ENCODE peak calls at places on chromosomes 1 and 21, in nine cellular contexts. One of them, this sample, is unnamed.

GRCh38 chr1:85047144-85047471 is 1.2 kb downstream of the MCOLN3 start:
- DNase-seq in breast epithelium: no peak
- DNase-seq in CD4-positive, alpha-beta T cell: no peak
- DNase-seq in uterus: no peak
- DNase-seq in CD4-positive, CD25-positive, alpha-beta regulatory T cell: no peak
- DNase-seq in posterior cingulate gyrus: no peak
- DNase-seq in NCI-H1930: no peak
- DNase-seq in sciatic nerve: no peak
- DNase-seq in NCI-H774: no peak
- DNase-seq in this sample: no peak

GRCh38 chr1:206506803-206507394 is 432 bp upstream of the RASSF5 start:
- DNase-seq in breast epithelium: no peak
- DNase-seq in CD4-positive, alpha-beta T cell: peak; percentile 9
- DNase-seq in uterus: no peak
- DNase-seq in CD4-positive, CD25-positive, alpha-beta regulatory T cell: no peak
- DNase-seq in posterior cingulate gyrus: no peak
- DNase-seq in NCI-H1930: no peak
- DNase-seq in sciatic nerve: no peak
- DNase-seq in NCI-H774: no peak
- DNase-seq in this sample: no peak

GRCh38 chr1:109639063-109639840 is 16.6 kb upstream of the GSTM4 start:
- DNase-seq in breast epithelium: no peak
- DNase-seq in CD4-positive, alpha-beta T cell: no peak
- DNase-seq in uterus: no peak
- DNase-seq in CD4-positive, CD25-positive, alpha-beta regulatory T cell: no peak
- DNase-seq in posterior cingulate gyrus: no peak
- DNase-seq in NCI-H1930: no peak
- DNase-seq in sciatic nerve: no peak
- DNase-seq in NCI-H774: no peak
- DNase-seq in this sample: no peak

GRCh38 chr1:111139234-111139955 is 498 bp downstream of the DRAM2 start:
- DNase-seq in breast epithelium: no peak
- DNase-seq in CD4-positive, alpha-beta T cell: peak; percentile 5
- DNase-seq in uterus: peak; percentile 17
- DNase-seq in CD4-positive, CD25-positive, alpha-beta regulatory T cell: peak; percentile 69
- DNase-seq in posterior cingulate gyrus: peak; percentile 21
- DNase-seq in NCI-H1930: peak; percentile 52
- DNase-seq in sciatic nerve: no peak
- DNase-seq in NCI-H774: peak; percentile 53
- DNase-seq in this sample: no peak

GRCh38 chr1:226778657-226779058 is 39.6 kb upstream of the ITPKB start:
- DNase-seq in breast epithelium: no peak
- DNase-seq in CD4-positive, alpha-beta T cell: no peak
- DNase-seq in uterus: peak; percentile 79
- DNase-seq in CD4-positive, CD25-positive, alpha-beta regulatory T cell: no peak
- DNase-seq in posterior cingulate gyrus: no peak
- DNase-seq in NCI-H1930: no peak
- DNase-seq in sciatic nerve: no peak
- DNase-seq in NCI-H774: no peak
- DNase-seq in this sample: no peak

GRCh38 chr1:2391034-2391384 is 345 bp downstream of the MORN1 start:
- DNase-seq in breast epithelium: no peak
- DNase-seq in CD4-positive, alpha-beta T cell: no peak
- DNase-seq in uterus: no peak
- DNase-seq in CD4-positive, CD25-positive, alpha-beta regulatory T cell: peak; percentile 19
- DNase-seq in posterior cingulate gyrus: no peak
- DNase-seq in NCI-H1930: peak; percentile 31
- DNase-seq in sciatic nerve: peak; percentile 76
- DNase-seq in NCI-H774: peak; percentile 7
- DNase-seq in this sample: no peak

GRCh38 chr1:205108464-205108863 is 13.3 kb downstream of the RBBP5 start:
- DNase-seq in breast epithelium: no peak
- DNase-seq in CD4-positive, alpha-beta T cell: no peak
- DNase-seq in uterus: no peak
- DNase-seq in CD4-positive, CD25-positive, alpha-beta regulatory T cell: no peak
- DNase-seq in posterior cingulate gyrus: no peak
- DNase-seq in NCI-H1930: no peak
- DNase-seq in sciatic nerve: no peak
- DNase-seq in NCI-H774: no peak
- DNase-seq in this sample: no peak

GRCh38 chr1:63858153-63858552 is 84.3 kb downstream of the ROR1 start:
- DNase-seq in breast epithelium: no peak
- DNase-seq in CD4-positive, alpha-beta T cell: no peak
- DNase-seq in uterus: no peak
- DNase-seq in CD4-positive, CD25-positive, alpha-beta regulatory T cell: no peak
- DNase-seq in posterior cingulate gyrus: no peak
- DNase-seq in NCI-H1930: no peak
- DNase-seq in sciatic nerve: no peak
- DNase-seq in NCI-H774: no peak
- DNase-seq in this sample: no peak

GRCh38 chr1:19411612-19412011 is 73.7 kb downstream of the CAPZB start:
- DNase-seq in breast epithelium: no peak
- DNase-seq in CD4-positive, alpha-beta T cell: no peak
- DNase-seq in uterus: no peak
- DNase-seq in CD4-positive, CD25-positive, alpha-beta regulatory T cell: no peak
- DNase-seq in posterior cingulate gyrus: no peak
- DNase-seq in NCI-H1930: no peak
- DNase-seq in sciatic nerve: no peak
- DNase-seq in NCI-H774: no peak
- DNase-seq in this sample: no peak

GRCh38 chr21:45990741-45991605 is 9.4 kb downstream of the COL6A1 start:
- DNase-seq in breast epithelium: peak; percentile 46
- DNase-seq in CD4-positive, alpha-beta T cell: peak; percentile 0
- DNase-seq in uterus: peak; percentile 17
- DNase-seq in CD4-positive, CD25-positive, alpha-beta regulatory T cell: no peak
- DNase-seq in posterior cingulate gyrus: peak; percentile 9
- DNase-seq in NCI-H1930: no peak
- DNase-seq in sciatic nerve: peak; percentile 55
- DNase-seq in NCI-H774: no peak
- DNase-seq in this sample: no peak

GRCh38 chr1:68293609-68294353 is 61.5 kb upstream of the WLS start:
- DNase-seq in breast epithelium: no peak
- DNase-seq in CD4-positive, alpha-beta T cell: no peak
- DNase-seq in uterus: no peak
- DNase-seq in CD4-positive, CD25-positive, alpha-beta regulatory T cell: no peak
- DNase-seq in posterior cingulate gyrus: no peak
- DNase-seq in NCI-H1930: no peak
- DNase-seq in sciatic nerve: no peak
- DNase-seq in NCI-H774: no peak
- DNase-seq in this sample: no peak

GRCh38 chr1:80250573-80251168 is 1244.1 kb upstream of the ADGRL4 start:
- DNase-seq in breast epithelium: no peak
- DNase-seq in CD4-positive, alpha-beta T cell: no peak
- DNase-seq in uterus: no peak
- DNase-seq in CD4-positive, CD25-positive, alpha-beta regulatory T cell: no peak
- DNase-seq in posterior cingulate gyrus: no peak
- DNase-seq in NCI-H1930: no peak
- DNase-seq in sciatic nerve: no peak
- DNase-seq in NCI-H774: no peak
- DNase-seq in this sample: no peak

GRCh38 chr21:42669069-42669468 is 15.6 kb downstream of the PDE9A start:
- DNase-seq in breast epithelium: no peak
- DNase-seq in CD4-positive, alpha-beta T cell: no peak
- DNase-seq in uterus: peak; percentile 54
- DNase-seq in CD4-positive, CD25-positive, alpha-beta regulatory T cell: no peak
- DNase-seq in posterior cingulate gyrus: no peak
- DNase-seq in NCI-H1930: no peak
- DNase-seq in sciatic nerve: no peak
- DNase-seq in NCI-H774: no peak
- DNase-seq in this sample: no peak

GRCh38 chr1:235207202-235207565 is 46.1 kb upstream of the RBM34 start:
- DNase-seq in breast epithelium: no peak
- DNase-seq in CD4-positive, alpha-beta T cell: peak; percentile 37
- DNase-seq in uterus: no peak
- DNase-seq in CD4-positive, CD25-positive, alpha-beta regulatory T cell: peak; percentile 87
- DNase-seq in posterior cingulate gyrus: no peak
- DNase-seq in NCI-H1930: no peak
- DNase-seq in sciatic nerve: no peak
- DNase-seq in NCI-H774: no peak
- DNase-seq in this sample: peak; percentile 13

GRCh38 chr1:47976728-47977127 is 20.5 kb downstream of the TRABD2B start:
- DNase-seq in breast epithelium: no peak
- DNase-seq in CD4-positive, alpha-beta T cell: no peak
- DNase-seq in uterus: no peak
- DNase-seq in CD4-positive, CD25-positive, alpha-beta regulatory T cell: no peak
- DNase-seq in posterior cingulate gyrus: no peak
- DNase-seq in NCI-H1930: no peak
- DNase-seq in sciatic nerve: no peak
- DNase-seq in NCI-H774: no peak
- DNase-seq in this sample: no peak

GRCh38 chr1:25148673-25149300 is 83.5 kb downstream of the SYF2 start:
- DNase-seq in breast epithelium: no peak
- DNase-seq in CD4-positive, alpha-beta T cell: peak; percentile 18
- DNase-seq in uterus: no peak
- DNase-seq in CD4-positive, CD25-positive, alpha-beta regulatory T cell: peak; percentile 55
- DNase-seq in posterior cingulate gyrus: no peak
- DNase-seq in NCI-H1930: no peak
- DNase-seq in sciatic nerve: no peak
- DNase-seq in NCI-H774: no peak
- DNase-seq in this sample: peak; percentile 14

GRCh38 chr1:78304766-78305165 is 186.0 kb upstream of the PTGFR start:
- DNase-seq in breast epithelium: no peak
- DNase-seq in CD4-positive, alpha-beta T cell: no peak
- DNase-seq in uterus: no peak
- DNase-seq in CD4-positive, CD25-positive, alpha-beta regulatory T cell: no peak
- DNase-seq in posterior cingulate gyrus: no peak
- DNase-seq in NCI-H1930: no peak
- DNase-seq in sciatic nerve: no peak
- DNase-seq in NCI-H774: no peak
- DNase-seq in this sample: no peak

GRCh38 chr21:31624961-31625491 is 34.5 kb upstream of the SOD1 start:
- DNase-seq in breast epithelium: no peak
- DNase-seq in CD4-positive, alpha-beta T cell: no peak
- DNase-seq in uterus: no peak
- DNase-seq in CD4-positive, CD25-positive, alpha-beta regulatory T cell: no peak
- DNase-seq in posterior cingulate gyrus: no peak
- DNase-seq in NCI-H1930: no peak
- DNase-seq in sciatic nerve: no peak
- DNase-seq in NCI-H774: no peak
- DNase-seq in this sample: no peak

GRCh38 chr1:80799457-80799856 is 1001.3 kb upstream of the ADGRL2 start:
- DNase-seq in breast epithelium: no peak
- DNase-seq in CD4-positive, alpha-beta T cell: no peak
- DNase-seq in uterus: no peak
- DNase-seq in CD4-positive, CD25-positive, alpha-beta regulatory T cell: no peak
- DNase-seq in posterior cingulate gyrus: no peak
- DNase-seq in NCI-H1930: no peak
- DNase-seq in sciatic nerve: no peak
- DNase-seq in NCI-H774: no peak
- DNase-seq in this sample: no peak

GRCh38 chr1:13699936-13700520 is at the start of gene PRDM2:
- DNase-seq in breast epithelium: no peak
- DNase-seq in CD4-positive, alpha-beta T cell: peak; percentile 46
- DNase-seq in uterus: peak; percentile 28
- DNase-seq in CD4-positive, CD25-positive, alpha-beta regulatory T cell: peak; percentile 73
- DNase-seq in posterior cingulate gyrus: peak; percentile 21
- DNase-seq in NCI-H1930: peak; percentile 31
- DNase-seq in sciatic nerve: peak; percentile 72
- DNase-seq in NCI-H774: peak; percentile 11
- DNase-seq in this sample: no peak

GRCh38 chr21:29697555-29698193 is 242.1 kb downstream of the GRIK1 start:
- DNase-seq in breast epithelium: no peak
- DNase-seq in CD4-positive, alpha-beta T cell: no peak
- DNase-seq in uterus: no peak
- DNase-seq in CD4-positive, CD25-positive, alpha-beta regulatory T cell: peak; percentile 2
- DNase-seq in posterior cingulate gyrus: no peak
- DNase-seq in NCI-H1930: no peak
- DNase-seq in sciatic nerve: no peak
- DNase-seq in NCI-H774: no peak
- DNase-seq in this sample: no peak

GRCh38 chr1:26218906-26219494 is 15.0 kb upstream of the CEP85 start:
- DNase-seq in breast epithelium: no peak
- DNase-seq in CD4-positive, alpha-beta T cell: no peak
- DNase-seq in uterus: no peak
- DNase-seq in CD4-positive, CD25-positive, alpha-beta regulatory T cell: no peak
- DNase-seq in posterior cingulate gyrus: no peak
- DNase-seq in NCI-H1930: no peak
- DNase-seq in sciatic nerve: no peak
- DNase-seq in NCI-H774: no peak
- DNase-seq in this sample: no peak

GRCh38 chr1:14142397-14143095 is 442.6 kb downstream of the PRDM2 start:
- DNase-seq in breast epithelium: no peak
- DNase-seq in CD4-positive, alpha-beta T cell: no peak
- DNase-seq in uterus: no peak
- DNase-seq in CD4-positive, CD25-positive, alpha-beta regulatory T cell: no peak
- DNase-seq in posterior cingulate gyrus: no peak
- DNase-seq in NCI-H1930: no peak
- DNase-seq in sciatic nerve: no peak
- DNase-seq in NCI-H774: no peak
- DNase-seq in this sample: no peak

GRCh38 chr1:10620776-10621175 is 146.0 kb downstream of the PEX14 start:
- DNase-seq in breast epithelium: peak; percentile 14
- DNase-seq in CD4-positive, alpha-beta T cell: no peak
- DNase-seq in uterus: no peak
- DNase-seq in CD4-positive, CD25-positive, alpha-beta regulatory T cell: no peak
- DNase-seq in posterior cingulate gyrus: no peak
- DNase-seq in NCI-H1930: no peak
- DNase-seq in sciatic nerve: peak; percentile 59
- DNase-seq in NCI-H774: no peak
- DNase-seq in this sample: no peak

GRCh38 chr1:223860051-223860559 is 14.4 kb upstream of the TP53BP2 start:
- DNase-seq in breast epithelium: no peak
- DNase-seq in CD4-positive, alpha-beta T cell: no peak
- DNase-seq in uterus: no peak
- DNase-seq in CD4-positive, CD25-positive, alpha-beta regulatory T cell: no peak
- DNase-seq in posterior cingulate gyrus: no peak
- DNase-seq in NCI-H1930: no peak
- DNase-seq in sciatic nerve: no peak
- DNase-seq in NCI-H774: no peak
- DNase-seq in this sample: no peak

GRCh38 chr1:212683357-212683722 is 16.3 kb downstream of the BATF3 start:
- DNase-seq in breast epithelium: no peak
- DNase-seq in CD4-positive, alpha-beta T cell: no peak
- DNase-seq in uterus: no peak
- DNase-seq in CD4-positive, CD25-positive, alpha-beta regulatory T cell: peak; percentile 69
- DNase-seq in posterior cingulate gyrus: no peak
- DNase-seq in NCI-H1930: no peak
- DNase-seq in sciatic nerve: no peak
- DNase-seq in NCI-H774: no peak
- DNase-seq in this sample: no peak